ENCODE peak calls at places on chromosomes 4 and X, in nine cellular contexts. E is germinal center; C is NCI-H526; M is fibroblast of the aortic adventitia; J is NCI-H2227 treated with DMSO at 0.1 percent for 48 hours; U is endothelial cell; V is effector memory CD4-positive, alpha-beta T cell; B is stimulated activated CD8-positive, alpha-beta memory T cell treated with anti-CD3 and anti-CD28 coated beads, Interleukin-15, amount 100 ng/mL, for 1 hour; L is caudate nucleus. R is an unnamed sample.

GRCh38 chrX:119684916-119685224 is 8.1 kb downstream of the SEPTIN6 start:
- DNase-seq in E (no peak), C (no peak), M (no peak), J (no peak), U (no peak), V (no peak), B (no peak), L (no peak), R (no peak)

GRCh38 chr4:146165840-146166239 is 9.7 kb upstream of the LSM6 start:
- DNase-seq in E (no peak), C (no peak), M (peak), J (no peak), U (no peak), V (no peak), B (no peak), L (no peak), R (no peak)

GRCh38 chr4:147755567-147756295 is 23.8 kb downstream of the ARHGAP10 start:
- DNase-seq in E (no peak), C (no peak), M (peak), J (no peak), U (no peak), V (no peak), B (no peak), L (no peak), R (no peak)

GRCh38 chr4:3402409-3403103 is 39.2 kb upstream of the HGFAC start:
- DNase-seq in E (no peak), C (no peak), M (peak), J (no peak), U (no peak), V (no peak), B (no peak), L (no peak), R (no peak)

GRCh38 chr4:56505269-56506109 is at the start of gene ARL9:
- DNase-seq in E (peak), C (peak), M (peak), J (peak), U (peak), V (peak), B (peak), L (peak), R (no peak)

GRCh38 chrX:67693928-67694327 is 150.1 kb downstream of the AR start:
- DNase-seq in E (no peak), C (no peak), M (peak), J (no peak), U (no peak), V (no peak), B (no peak), L (no peak), R (no peak)

GRCh38 chrX:27918799-27919198 is 62.5 kb downstream of the DCAF8L1 start:
- DNase-seq in E (no peak), C (peak), M (peak), J (no peak), U (no peak), V (no peak), B (no peak), L (no peak), R (no peak)

GRCh38 chr4:74109116-74109791 is 10.3 kb upstream of the CXCL2 start:
- DNase-seq in E (no peak), C (no peak), M (peak), J (no peak), U (peak), V (no peak), B (no peak), L (no peak), R (peak)

GRCh38 chrX:136735604-136736003 is 45.1 kb downstream of the ARHGEF6 start:
- DNase-seq in E (no peak), C (no peak), M (no peak), J (no peak), U (no peak), V (no peak), B (no peak), L (no peak), R (no peak)

R was measured in Panc1.